ENCODE peak calls at places on chromosomes 12 and 14, in five cellular contexts. S, T, H, W and B are unnamed samples.

GRCh38 chr12:85672436-85672835 is 163.8 kb downstream of the RASSF9 start:
- DNase-seq in T (no peak), S (no peak), H (no peak), W (no peak), B (no peak)

GRCh38 chr12:48946943-48947342 is 10.3 kb downstream of the ARF3 start:
- DNase-seq in S (no peak), T (no peak), H (no peak), W (no peak), B (no peak)

GRCh38 chr12:77325505-77325904 is 260.1 kb upstream of the E2F7 start:
- DNase-seq in W (no peak), H (no peak), S (no peak), T (no peak), B (no peak)

GRCh38 chr12:109553929-109554500 is 19.3 kb downstream of the MMAB start:
- DNase-seq in W (no peak), T (no peak), H (no peak), S (no peak), B (no peak)

GRCh38 chr12:1931642-1932041 is 13.2 kb upstream of the CACNA2D4 start:
- DNase-seq in W (no peak), S (no peak), T (no peak), H (no peak), B (no peak)

GRCh38 chr12:19186722-19187661 is 57.5 kb downstream of the PLEKHA5 start:
- DNase-seq in S (peak; percentile 39), T (no peak), H (no peak), W (peak; percentile 75), B (no peak)

GRCh38 chr12:22709292-22709691 is 84.3 kb downstream of the ETNK1 start:
- DNase-seq in W (peak; percentile 15), H (no peak), T (no peak), S (no peak), B (no peak)

GRCh38 chr14:21723431-21724045 is 49.9 kb upstream of the OR4E1 start:
- DNase-seq in T (no peak), W (no peak), H (no peak), S (no peak), B (no peak)

GRCh38 chr12:56128669-56129209 is 672 bp downstream of the ESYT1 start:
- DNase-seq in W (peak; percentile 37), H (no peak), S (no peak), T (no peak), B (no peak)

GRCh38 chr12:52992699-52993557 is 13.3 kb upstream of the EIF4B start:
- DNase-seq in W (peak; percentile 49), T (no peak), H (no peak), S (peak; percentile 23), B (no peak)

GRCh38 chr14:99671230-99672224 is 12.6 kb upstream of the CYP46A1 start:
- DNase-seq in W (no peak), T (no peak), H (no peak), S (no peak), B (no peak)

GRCh38 chr14:95918466-95918865 is 41.8 kb downstream of the TUNAR start:
- DNase-seq in H (no peak), W (no peak), S (no peak), T (no peak), B (no peak)

GRCh38 chr14:33512201-33512600 is 438.7 kb downstream of the EGLN3 start:
- DNase-seq in H (no peak), W (peak; percentile 92), S (peak; percentile 26), T (no peak), B (no peak)

GRCh38 chr12:82182601-82183000 is 175.6 kb downstream of the CCDC59 start:
- DNase-seq in S (no peak), W (no peak), T (no peak), H (no peak), B (no peak)

GRCh38 chr12:112900298-112901145 is 6.2 kb upstream of the OAS1 start:
- DNase-seq in S (peak; percentile 24), T (no peak), W (peak; percentile 62), H (no peak), B (no peak)

GRCh38 chr14:53570411-53571387 is 385.9 kb downstream of the BMP4 start:
- DNase-seq in W (no peak), T (no peak), H (no peak), S (no peak), B (no peak)

GRCh38 chr12:75970310-75970709 is 61.3 kb downstream of the PHLDA1 start:
- DNase-seq in H (no peak), S (no peak), W (no peak), T (no peak), B (no peak)

GRCh38 chr12:65800928-65801327 is 23.4 kb upstream of the HMGA2 start:
- DNase-seq in S (no peak), W (peak; percentile 31), H (no peak), T (no peak), B (no peak)

GRCh38 chr12:108722992-108723766 is 8.1 kb downstream of the CORO1C start:
- DNase-seq in S (peak; percentile 83), H (no peak), T (no peak), W (peak; percentile 72), B (no peak)

GRCh38 chr14:50082784-50083466 is 33.4 kb downstream of the VCPKMT start:
- DNase-seq in S (no peak), W (no peak), T (peak; percentile 83), H (peak; percentile 45), B (no peak)

GRCh38 chr14:47843236-47843635 is 167.8 kb upstream of the MDGA2 start:
- DNase-seq in H (no peak), S (no peak), W (no peak), T (no peak), B (no peak)

GRCh38 chr12:11085419-11085818 is 6.7 kb downstream of the TAS2R43 start:
- DNase-seq in T (no peak), W (no peak), H (no peak), S (no peak), B (no peak)

GRCh38 chr12:39835517-39836489 is 216.2 kb upstream of the ABCD2 start:
- DNase-seq in T (no peak), S (no peak), W (no peak), H (no peak), B (no peak)

GRCh38 chr14:100047600-100047999 is 17.6 kb upstream of the EVL start:
- DNase-seq in W (no peak), T (no peak), S (no peak), H (no peak), B (no peak)

GRCh38 chr14:49995162-49995561 is 102.3 kb downstream of the ARF6 start:
- DNase-seq in S (no peak), H (no peak), T (no peak), W (no peak), B (no peak)

GRCh38 chr12:103924761-103925641 is 5.2 kb upstream of the HSP90B1 start:
- DNase-seq in T (no peak), S (peak; percentile 78), H (peak; percentile 22), W (peak; percentile 72), B (no peak)

GRCh38 chr12:117498256-117498655 is 136.8 kb upstream of the NOS1 start:
- DNase-seq in T (no peak), H (no peak), S (no peak), W (no peak), B (no peak)

GRCh38 chr14:43449291-43449690 is 1057.8 kb downstream of the FSCB start:
- DNase-seq in H (no peak), W (peak; percentile 3), T (no peak), S (no peak), B (no peak)

GRCh38 chr12:93197067-93197593 is 180.6 kb upstream of the NUDT4 start:
- DNase-seq in T (no peak), S (peak; percentile 36), W (peak; percentile 78), H (no peak), B (no peak)

GRCh38 chr12:108907861-108908302 is 28.0 kb downstream of the DAO start:
- DNase-seq in S (no peak), T (no peak), H (no peak), W (no peak), B (no peak)

GRCh38 chr14:88204221-88204620 is 118.8 kb downstream of the KCNK10 start:
- DNase-seq in W (no peak), H (no peak), T (no peak), S (no peak), B (no peak)

GRCh38 chr14:66139432-66139831 is 346.7 kb upstream of the CCDC196 start:
- DNase-seq in T (no peak), W (no peak), H (no peak), S (no peak), B (no peak)

GRCh38 chr14:90534091-90534837 is 137.4 kb downstream of the CALM1 start:
- DNase-seq in W (peak; percentile 54), T (no peak), H (no peak), S (no peak), B (no peak)

GRCh38 chr12:5898874-5899273 is 46.2 kb downstream of the ANO2 start:
- DNase-seq in T (no peak), S (no peak), H (no peak), W (no peak), B (no peak)

GRCh38 chr14:51209457-51209856 is 30.6 kb upstream of the TMX1 start:
- DNase-seq in S (no peak), H (no peak), W (no peak), T (no peak), B (no peak)

GRCh38 chr12:82176016-82176415 is 182.2 kb downstream of the CCDC59 start:
- DNase-seq in T (no peak), S (no peak), W (no peak), H (no peak), B (no peak)

GRCh38 chr12:109951751-109952150 is 44.4 kb downstream of the GIT2 start:
- DNase-seq in H (no peak), T (no peak), S (peak; percentile 51), W (peak; percentile 66), B (no peak)

GRCh38 chr14:86999076-86999475 is 993.9 kb downstream of the GALC start:
- DNase-seq in W (no peak), H (no peak), T (no peak), S (no peak), B (no peak)

GRCh38 chr14:27573018-27573417 is 975.2 kb upstream of the NOVA1 start:
- DNase-seq in H (no peak), W (no peak), T (no peak), S (no peak), B (no peak)

GRCh38 chr14:73752297-73752992 is 38.3 kb upstream of the PNMA1 start:
- DNase-seq in W (peak; percentile 87), H (no peak), T (peak; percentile 66), S (peak; percentile 46), B (no peak)
- TF ChIP-seq CTCF in W (peak; percentile 20), H (no peak), T (peak; percentile 59), S (peak; percentile 25), B (peak; percentile 55)

DNA sequence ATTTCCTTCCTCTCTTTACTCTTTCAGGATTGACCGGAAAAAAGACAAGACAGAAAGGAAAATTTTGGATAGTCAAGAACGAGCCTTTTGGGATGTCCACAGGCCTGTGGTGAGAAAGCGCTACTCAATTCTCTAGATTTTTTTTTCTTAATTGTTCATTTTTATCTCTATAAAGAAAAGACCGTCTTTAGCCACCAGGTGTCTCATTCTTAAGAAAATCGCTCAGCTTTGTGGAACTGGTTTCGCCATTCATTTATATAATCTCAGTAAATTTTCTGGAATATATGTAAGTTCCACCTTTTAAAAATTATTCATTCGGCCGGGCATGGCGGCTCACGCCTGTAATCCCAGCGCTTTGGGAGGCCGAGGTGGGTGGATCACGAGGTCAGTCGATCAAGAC is 421.1 kb downstream of the DPF3 start:
- DNase-seq in S (no peak), T (no peak), H (no peak), W (no peak), B (no peak)
- TF ChIP-seq CTCF in S (no peak), T (no peak), H (no peak), W (no peak), B (peak; percentile 59)

GRCh38 chr14:59631237-59631636 is 54.6 kb upstream of the CCDC175 start:
- DNase-seq in W (no peak), T (no peak), H (no peak), S (no peak), B (no peak)
- TF ChIP-seq CTCF in W (peak; percentile 21), T (no peak), H (no peak), S (peak; percentile 14), B (peak; percentile 54)

GRCh38 chr14:93104961-93105360 is 10.8 kb downstream of the ITPK1 start:
- DNase-seq in T (no peak), W (no peak), S (no peak), H (no peak), B (no peak)
- TF ChIP-seq CTCF in T (no peak), W (no peak), S (no peak), H (no peak), B (no peak)